ENCODE peak calls at places on chromosomes 12 and 14, in ten cellular contexts. One of them, this sample, is unnamed.

GRCh38 chr12:92506460-92506859 is 196.3 kb upstream of the PLEKHG7 start:
- DNase-seq in PC-9: no peak
- DNase-seq in lower lobe of right lung: no peak
- DNase-seq in cardiac fibroblast: peak
- DNase-seq in WERI-Rb-1: no peak
- DNase-seq in CD8-positive, alpha-beta memory T cell: no peak
- DNase-seq in AG09309: no peak
- DNase-seq in GM23248: no peak
- DNase-seq in CD8-positive, alpha-beta T cell: no peak
- DNase-seq in iPS DF 6.9: no peak
- DNase-seq in this sample: no peak

GRCh38 chr12:107511292-107511691 is 174.3 kb upstream of the PWP1 start:
- DNase-seq in PC-9: no peak
- DNase-seq in lower lobe of right lung: no peak
- DNase-seq in cardiac fibroblast: peak
- DNase-seq in WERI-Rb-1: no peak
- DNase-seq in CD8-positive, alpha-beta memory T cell: no peak
- DNase-seq in AG09309: peak
- DNase-seq in GM23248: peak
- DNase-seq in CD8-positive, alpha-beta T cell: no peak
- DNase-seq in iPS DF 6.9: no peak
- DNase-seq in this sample: no peak

GRCh38 chr14:65926935-65927700 is 514.6 kb downstream of the FUT8 start:
- DNase-seq in PC-9: no peak
- DNase-seq in lower lobe of right lung: no peak
- DNase-seq in cardiac fibroblast: no peak
- DNase-seq in WERI-Rb-1: no peak
- DNase-seq in CD8-positive, alpha-beta memory T cell: no peak
- DNase-seq in AG09309: no peak
- DNase-seq in GM23248: no peak
- DNase-seq in CD8-positive, alpha-beta T cell: no peak
- DNase-seq in iPS DF 6.9: no peak
- DNase-seq in this sample: no peak

GRCh38 chr14:74333909-74334308 is 14.4 kb upstream of the VRTN start:
- DNase-seq in PC-9: peak
- DNase-seq in lower lobe of right lung: no peak
- DNase-seq in cardiac fibroblast: peak
- DNase-seq in WERI-Rb-1: no peak
- DNase-seq in CD8-positive, alpha-beta memory T cell: no peak
- DNase-seq in AG09309: peak
- DNase-seq in GM23248: peak
- DNase-seq in CD8-positive, alpha-beta T cell: no peak
- DNase-seq in iPS DF 6.9: no peak
- DNase-seq in this sample: no peak

GRCh38 chr14:69246331-69246730 is 13.6 kb upstream of the GALNT16 start:
- DNase-seq in PC-9: no peak
- DNase-seq in lower lobe of right lung: no peak
- DNase-seq in cardiac fibroblast: no peak
- DNase-seq in WERI-Rb-1: no peak
- DNase-seq in CD8-positive, alpha-beta memory T cell: no peak
- DNase-seq in AG09309: no peak
- DNase-seq in GM23248: no peak
- DNase-seq in CD8-positive, alpha-beta T cell: no peak
- DNase-seq in iPS DF 6.9: no peak
- DNase-seq in this sample: no peak

GRCh38 chr14:89672636-89673279 is 255.7 kb upstream of the FOXN3 start:
- DNase-seq in PC-9: no peak
- DNase-seq in lower lobe of right lung: no peak
- DNase-seq in cardiac fibroblast: no peak
- DNase-seq in WERI-Rb-1: no peak
- DNase-seq in CD8-positive, alpha-beta memory T cell: no peak
- DNase-seq in AG09309: no peak
- DNase-seq in GM23248: no peak
- DNase-seq in CD8-positive, alpha-beta T cell: no peak
- DNase-seq in iPS DF 6.9: no peak
- DNase-seq in this sample: no peak

GRCh38 chr14:85634205-85634604 is 104.3 kb downstream of the FLRT2 start:
- DNase-seq in PC-9: no peak
- DNase-seq in lower lobe of right lung: no peak
- DNase-seq in cardiac fibroblast: no peak
- DNase-seq in WERI-Rb-1: no peak
- DNase-seq in CD8-positive, alpha-beta memory T cell: no peak
- DNase-seq in AG09309: no peak
- DNase-seq in GM23248: peak
- DNase-seq in CD8-positive, alpha-beta T cell: no peak
- DNase-seq in iPS DF 6.9: no peak
- DNase-seq in this sample: no peak

GRCh38 chr14:69012251-69012953 is 33.3 kb upstream of the ACTN1 start:
- DNase-seq in PC-9: no peak
- DNase-seq in lower lobe of right lung: no peak
- DNase-seq in cardiac fibroblast: peak
- DNase-seq in WERI-Rb-1: no peak
- DNase-seq in CD8-positive, alpha-beta memory T cell: no peak
- DNase-seq in AG09309: no peak
- DNase-seq in GM23248: peak
- DNase-seq in CD8-positive, alpha-beta T cell: no peak
- DNase-seq in iPS DF 6.9: no peak
- DNase-seq in this sample: no peak

GRCh38 chr14:59018978-59019377 is 169.5 kb upstream of the DAAM1 start:
- DNase-seq in PC-9: no peak
- DNase-seq in lower lobe of right lung: no peak
- DNase-seq in cardiac fibroblast: no peak
- DNase-seq in WERI-Rb-1: peak
- DNase-seq in CD8-positive, alpha-beta memory T cell: no peak
- DNase-seq in AG09309: no peak
- DNase-seq in GM23248: no peak
- DNase-seq in CD8-positive, alpha-beta T cell: no peak
- DNase-seq in iPS DF 6.9: peak
- DNase-seq in this sample: no peak

GRCh38 chr12:19382111-19382526 is 57.2 kb upstream of the AEBP2 start:
- DNase-seq in PC-9: peak
- DNase-seq in lower lobe of right lung: no peak
- DNase-seq in cardiac fibroblast: peak
- DNase-seq in WERI-Rb-1: no peak
- DNase-seq in CD8-positive, alpha-beta memory T cell: no peak
- DNase-seq in AG09309: peak
- DNase-seq in GM23248: peak
- DNase-seq in CD8-positive, alpha-beta T cell: no peak
- DNase-seq in iPS DF 6.9: no peak
- DNase-seq in this sample: no peak

GRCh38 chr12:44835641-44836379 is 40.3 kb downstream of the NELL2 start:
- DNase-seq in PC-9: no peak
- DNase-seq in lower lobe of right lung: no peak
- DNase-seq in cardiac fibroblast: no peak
- DNase-seq in WERI-Rb-1: no peak
- DNase-seq in CD8-positive, alpha-beta memory T cell: peak
- DNase-seq in AG09309: no peak
- DNase-seq in GM23248: peak
- DNase-seq in CD8-positive, alpha-beta T cell: no peak
- DNase-seq in iPS DF 6.9: no peak
- DNase-seq in this sample: peak

GRCh38 chr12:128623748-128624147 is 200.0 kb downstream of the SLC15A4 start:
- DNase-seq in PC-9: no peak
- DNase-seq in lower lobe of right lung: no peak
- DNase-seq in cardiac fibroblast: no peak
- DNase-seq in WERI-Rb-1: no peak
- DNase-seq in CD8-positive, alpha-beta memory T cell: no peak
- DNase-seq in AG09309: no peak
- DNase-seq in GM23248: no peak
- DNase-seq in CD8-positive, alpha-beta T cell: no peak
- DNase-seq in iPS DF 6.9: no peak
- DNase-seq in this sample: no peak

GRCh38 chr12:51897181-51897580 is 9.3 kb downstream of the ANKRD33 start:
- DNase-seq in PC-9: no peak
- DNase-seq in lower lobe of right lung: no peak
- DNase-seq in cardiac fibroblast: peak
- DNase-seq in WERI-Rb-1: no peak
- DNase-seq in CD8-positive, alpha-beta memory T cell: no peak
- DNase-seq in AG09309: no peak
- DNase-seq in GM23248: peak
- DNase-seq in CD8-positive, alpha-beta T cell: no peak
- DNase-seq in iPS DF 6.9: no peak
- DNase-seq in this sample: no peak

GRCh38 chr12:108634225-108634795 is 616 bp upstream of the SELPLG start:
- DNase-seq in PC-9: peak
- DNase-seq in lower lobe of right lung: peak
- DNase-seq in cardiac fibroblast: no peak
- DNase-seq in WERI-Rb-1: no peak
- DNase-seq in CD8-positive, alpha-beta memory T cell: peak
- DNase-seq in AG09309: no peak
- DNase-seq in GM23248: no peak
- DNase-seq in CD8-positive, alpha-beta T cell: peak
- DNase-seq in iPS DF 6.9: no peak
- DNase-seq in this sample: peak

GRCh38 chr12:88615490-88615889 is 35.2 kb upstream of the KITLG start:
- DNase-seq in PC-9: no peak
- DNase-seq in lower lobe of right lung: no peak
- DNase-seq in cardiac fibroblast: peak
- DNase-seq in WERI-Rb-1: no peak
- DNase-seq in CD8-positive, alpha-beta memory T cell: no peak
- DNase-seq in AG09309: no peak
- DNase-seq in GM23248: peak
- DNase-seq in CD8-positive, alpha-beta T cell: no peak
- DNase-seq in iPS DF 6.9: no peak
- DNase-seq in this sample: no peak

GRCh38 chr12:123886258-123886657 is 86.4 kb downstream of the CCDC92 start:
- DNase-seq in PC-9: no peak
- DNase-seq in lower lobe of right lung: no peak
- DNase-seq in cardiac fibroblast: no peak
- DNase-seq in WERI-Rb-1: no peak
- DNase-seq in CD8-positive, alpha-beta memory T cell: no peak
- DNase-seq in AG09309: no peak
- DNase-seq in GM23248: no peak
- DNase-seq in CD8-positive, alpha-beta T cell: no peak
- DNase-seq in iPS DF 6.9: no peak
- DNase-seq in this sample: no peak

GRCh38 chr12:56220611-56221232 is 1.0 kb downstream of the RNF41 start:
- DNase-seq in PC-9: no peak
- DNase-seq in lower lobe of right lung: peak
- DNase-seq in cardiac fibroblast: peak
- DNase-seq in WERI-Rb-1: no peak
- DNase-seq in CD8-positive, alpha-beta memory T cell: peak
- DNase-seq in AG09309: peak
- DNase-seq in GM23248: peak
- DNase-seq in CD8-positive, alpha-beta T cell: no peak
- DNase-seq in iPS DF 6.9: no peak
- DNase-seq in this sample: no peak

DNA sequence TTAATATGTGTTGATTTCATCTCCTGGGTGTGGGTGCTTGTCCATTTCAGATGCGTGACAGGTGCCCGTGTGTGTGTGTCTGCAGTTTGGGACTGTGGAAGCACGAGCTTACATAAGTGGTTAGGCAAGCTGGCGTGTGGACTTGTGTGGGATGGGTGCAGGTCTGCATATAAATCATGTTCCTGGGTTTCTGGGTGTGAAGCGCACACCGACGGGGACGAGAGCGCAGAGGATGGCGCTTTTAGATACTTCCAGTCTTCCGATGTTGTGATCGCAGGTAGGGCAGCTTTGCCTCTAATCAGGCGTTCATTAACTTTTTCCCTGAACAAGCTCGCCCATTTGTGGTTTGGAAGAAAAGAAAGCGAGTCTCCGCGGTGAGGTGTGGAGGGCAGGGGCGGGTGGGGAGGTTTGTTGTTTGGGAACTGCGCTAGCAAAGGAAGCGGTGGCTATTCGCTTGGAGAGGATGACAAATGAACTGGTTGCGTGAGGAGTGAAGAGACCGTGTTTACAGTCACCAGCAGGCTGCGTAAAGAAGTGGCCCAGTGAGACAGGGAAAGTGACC is 878 bp downstream of the RGS6 start:
- DNase-seq in PC-9: no peak
- DNase-seq in lower lobe of right lung: no peak
- DNase-seq in cardiac fibroblast: peak
- DNase-seq in WERI-Rb-1: no peak
- DNase-seq in CD8-positive, alpha-beta memory T cell: no peak
- DNase-seq in AG09309: no peak
- DNase-seq in GM23248: peak
- DNase-seq in CD8-positive, alpha-beta T cell: no peak
- DNase-seq in iPS DF 6.9: no peak
- DNase-seq in this sample: no peak
- H3K4me3 ChIP-seq in PC-9: no peak
- H3K4me3 ChIP-seq in lower lobe of right lung: peak
- H3K4me3 ChIP-seq in cardiac fibroblast: no peak
- H3K4me3 ChIP-seq in WERI-Rb-1: peak
- H3K4me3 ChIP-seq in CD8-positive, alpha-beta memory T cell: no peak
- H3K4me3 ChIP-seq in AG09309: no peak
- H3K4me3 ChIP-seq in GM23248: no peak
- H3K4me3 ChIP-seq in CD8-positive, alpha-beta T cell: no peak
- H3K4me3 ChIP-seq in iPS DF 6.9: peak
- H3K4me3 ChIP-seq in this sample: no peak

DNA sequence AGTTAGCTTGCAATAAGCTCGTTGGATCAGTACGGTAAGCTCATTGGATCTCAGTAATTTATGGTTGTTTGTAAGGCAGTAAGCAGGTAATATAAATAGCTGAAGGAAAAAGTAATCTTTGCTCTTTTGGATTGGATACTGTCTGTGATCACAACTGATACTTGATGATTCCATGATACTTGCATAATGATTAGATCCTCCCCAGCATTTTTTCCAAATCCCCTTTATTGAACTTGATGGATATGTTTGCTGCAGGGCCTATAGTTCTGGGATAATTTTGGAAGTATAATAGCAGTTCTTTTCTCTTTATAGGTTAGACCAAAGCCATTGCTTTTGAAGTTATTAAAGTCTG is 5.2 kb downstream of the MDM2 start:
- DNase-seq in PC-9: no peak
- DNase-seq in lower lobe of right lung: no peak
- DNase-seq in cardiac fibroblast: no peak
- DNase-seq in WERI-Rb-1: no peak
- DNase-seq in CD8-positive, alpha-beta memory T cell: no peak
- DNase-seq in AG09309: no peak
- DNase-seq in GM23248: no peak
- DNase-seq in CD8-positive, alpha-beta T cell: no peak
- DNase-seq in iPS DF 6.9: no peak
- DNase-seq in this sample: no peak
- H3K4me3 ChIP-seq in PC-9: no peak
- H3K4me3 ChIP-seq in lower lobe of right lung: no peak
- H3K4me3 ChIP-seq in cardiac fibroblast: no peak
- H3K4me3 ChIP-seq in WERI-Rb-1: no peak
- H3K4me3 ChIP-seq in CD8-positive, alpha-beta memory T cell: no peak
- H3K4me3 ChIP-seq in AG09309: no peak
- H3K4me3 ChIP-seq in GM23248: peak
- H3K4me3 ChIP-seq in CD8-positive, alpha-beta T cell: no peak
- H3K4me3 ChIP-seq in iPS DF 6.9: no peak
- H3K4me3 ChIP-seq in this sample: no peak

GRCh38 chr14:63282997-63283396 is 35.7 kb downstream of the GPHB5 start:
- DNase-seq in PC-9: no peak
- DNase-seq in lower lobe of right lung: no peak
- DNase-seq in cardiac fibroblast: no peak
- DNase-seq in WERI-Rb-1: no peak
- DNase-seq in CD8-positive, alpha-beta memory T cell: no peak
- DNase-seq in AG09309: no peak
- DNase-seq in GM23248: peak
- DNase-seq in CD8-positive, alpha-beta T cell: no peak
- DNase-seq in iPS DF 6.9: no peak
- DNase-seq in this sample: no peak
- H3K4me3 ChIP-seq in PC-9: no peak
- H3K4me3 ChIP-seq in lower lobe of right lung: no peak
- H3K4me3 ChIP-seq in cardiac fibroblast: no peak
- H3K4me3 ChIP-seq in WERI-Rb-1: no peak
- H3K4me3 ChIP-seq in CD8-positive, alpha-beta memory T cell: no peak
- H3K4me3 ChIP-seq in AG09309: no peak
- H3K4me3 ChIP-seq in GM23248: peak
- H3K4me3 ChIP-seq in CD8-positive, alpha-beta T cell: no peak
- H3K4me3 ChIP-seq in iPS DF 6.9: no peak
- H3K4me3 ChIP-seq in this sample: no peak

GRCh38 chr12:105445261-105446015 is 114.9 kb downstream of the C12orf75 start:
- DNase-seq in PC-9: no peak
- DNase-seq in lower lobe of right lung: no peak
- DNase-seq in cardiac fibroblast: peak
- DNase-seq in WERI-Rb-1: no peak
- DNase-seq in CD8-positive, alpha-beta memory T cell: no peak
- DNase-seq in AG09309: peak
- DNase-seq in GM23248: peak
- DNase-seq in CD8-positive, alpha-beta T cell: no peak
- DNase-seq in iPS DF 6.9: no peak
- DNase-seq in this sample: no peak
- H3K4me3 ChIP-seq in PC-9: no peak
- H3K4me3 ChIP-seq in lower lobe of right lung: no peak
- H3K4me3 ChIP-seq in cardiac fibroblast: no peak
- H3K4me3 ChIP-seq in WERI-Rb-1: no peak
- H3K4me3 ChIP-seq in CD8-positive, alpha-beta memory T cell: no peak
- H3K4me3 ChIP-seq in AG09309: no peak
- H3K4me3 ChIP-seq in GM23248: no peak
- H3K4me3 ChIP-seq in CD8-positive, alpha-beta T cell: no peak
- H3K4me3 ChIP-seq in iPS DF 6.9: no peak
- H3K4me3 ChIP-seq in this sample: no peak